ENCODE peak calls at places on chromosomes 3 and 15, in seven cellular contexts. One of them, this sample, is unnamed. For H3K4me1 and H3K9me3, the result is how much of the 10 kb centered on the place peaks cover.

GRCh38 chr15:75671684-75672083 is 24.0 kb downstream of the SNX33 start:
- DNase-seq in upper lobe of right lung: no peak
- DNase-seq in IMR-90: no peak
- DNase-seq in BE2C: no peak
- DNase-seq in PC-9: no peak
- DNase-seq in body of pancreas: no peak
- DNase-seq in fibroblast of lung: no peak
- DNase-seq in this sample: no peak

GRCh38 chr3:43175541-43175940 is 69.7 kb upstream of the POMGNT2 start:
- DNase-seq in IMR-90: no peak
- DNase-seq in body of pancreas: no peak
- DNase-seq in fibroblast of lung: no peak
- DNase-seq in upper lobe of right lung: no peak
- DNase-seq in BE2C: no peak
- DNase-seq in PC-9: no peak
- DNase-seq in this sample: peak

GRCh38 chr15:62244762-62245161 is 79.7 kb upstream of the C2CD4B start:
- DNase-seq in BE2C: no peak
- DNase-seq in fibroblast of lung: no peak
- DNase-seq in IMR-90: no peak
- DNase-seq in PC-9: no peak
- DNase-seq in upper lobe of right lung: no peak
- DNase-seq in body of pancreas: peak
- DNase-seq in this sample: peak

GRCh38 chr3:129045675-129046036 is 14.9 kb upstream of the GP9 start:
- DNase-seq in IMR-90: no peak
- DNase-seq in upper lobe of right lung: no peak
- DNase-seq in BE2C: no peak
- DNase-seq in body of pancreas: peak
- DNase-seq in PC-9: no peak
- DNase-seq in fibroblast of lung: no peak
- DNase-seq in this sample: peak

GRCh38 chr3:38582941-38583645 is 66.4 kb downstream of the SCN5A start:
- DNase-seq in body of pancreas: no peak
- DNase-seq in fibroblast of lung: no peak
- DNase-seq in upper lobe of right lung: peak
- DNase-seq in BE2C: peak
- DNase-seq in IMR-90: no peak
- DNase-seq in PC-9: no peak
- DNase-seq in this sample: peak

GRCh38 chr3:160948273-160948672 is 156.9 kb downstream of the B3GALNT1 start:
- DNase-seq in BE2C: no peak
- DNase-seq in body of pancreas: peak
- DNase-seq in IMR-90: no peak
- DNase-seq in PC-9: no peak
- DNase-seq in upper lobe of right lung: no peak
- DNase-seq in fibroblast of lung: no peak
- DNase-seq in this sample: no peak

GRCh38 chr3:41318520-41318919 is 119.2 kb downstream of the CTNNB1 start:
- DNase-seq in BE2C: no peak
- DNase-seq in upper lobe of right lung: no peak
- DNase-seq in body of pancreas: no peak
- DNase-seq in fibroblast of lung: no peak
- DNase-seq in IMR-90: peak
- DNase-seq in PC-9: peak
- DNase-seq in this sample: no peak

GRCh38 chr15:60469893-60470641 is 8.9 kb downstream of the ICE2 start:
- DNase-seq in upper lobe of right lung: no peak
- DNase-seq in fibroblast of lung: no peak
- DNase-seq in IMR-90: peak
- DNase-seq in body of pancreas: no peak
- DNase-seq in PC-9: no peak
- DNase-seq in BE2C: no peak
- DNase-seq in this sample: no peak

GRCh38 chr15:75062706-75063105 is 39.3 kb downstream of the PPCDC start:
- DNase-seq in fibroblast of lung: no peak
- DNase-seq in IMR-90: no peak
- DNase-seq in BE2C: no peak
- DNase-seq in body of pancreas: no peak
- DNase-seq in upper lobe of right lung: peak
- DNase-seq in PC-9: no peak
- DNase-seq in this sample: peak

GRCh38 chr15:36401586-36401966 is 177.8 kb upstream of the CDIN1 start:
- DNase-seq in body of pancreas: no peak
- DNase-seq in BE2C: no peak
- DNase-seq in upper lobe of right lung: no peak
- DNase-seq in IMR-90: no peak
- DNase-seq in PC-9: no peak
- DNase-seq in fibroblast of lung: peak
- DNase-seq in this sample: no peak

GRCh38 chr3:51974277-51974962 is 444 bp upstream of the ABHD14A start:
- DNase-seq in IMR-90: no peak
- DNase-seq in PC-9: peak
- DNase-seq in upper lobe of right lung: peak
- DNase-seq in BE2C: peak
- DNase-seq in body of pancreas: peak
- DNase-seq in fibroblast of lung: peak
- DNase-seq in this sample: no peak

GRCh38 chr3:42871592-42872196 is 4.0 kb downstream of the CYP8B1 start:
- DNase-seq in IMR-90: no peak
- DNase-seq in fibroblast of lung: no peak
- DNase-seq in upper lobe of right lung: no peak
- DNase-seq in PC-9: no peak
- DNase-seq in BE2C: peak
- DNase-seq in body of pancreas: peak
- DNase-seq in this sample: peak

GRCh38 chr3:28949580-28949979 is 331.3 kb upstream of the RBMS3 start:
- DNase-seq in upper lobe of right lung: no peak
- DNase-seq in PC-9: no peak
- DNase-seq in body of pancreas: no peak
- DNase-seq in IMR-90: no peak
- DNase-seq in BE2C: no peak
- DNase-seq in fibroblast of lung: no peak
- DNase-seq in this sample: no peak

GRCh38 chr3:100754563-100755334 is 45.5 kb downstream of the TFG start:
- DNase-seq in IMR-90: no peak
- DNase-seq in body of pancreas: no peak
- DNase-seq in BE2C: no peak
- DNase-seq in fibroblast of lung: no peak
- DNase-seq in PC-9: no peak
- DNase-seq in upper lobe of right lung: no peak
- DNase-seq in this sample: no peak

GRCh38 chr3:111045564-111045963 is 26.1 kb upstream of the NECTIN3 start:
- DNase-seq in IMR-90: peak
- DNase-seq in body of pancreas: no peak
- DNase-seq in upper lobe of right lung: no peak
- DNase-seq in PC-9: no peak
- DNase-seq in BE2C: no peak
- DNase-seq in fibroblast of lung: peak
- DNase-seq in this sample: no peak

GRCh38 chr3:44892689-44893088 is 18.3 kb downstream of the TGM4 start:
- DNase-seq in PC-9: no peak
- DNase-seq in fibroblast of lung: peak
- DNase-seq in IMR-90: peak
- DNase-seq in body of pancreas: no peak
- DNase-seq in upper lobe of right lung: no peak
- DNase-seq in BE2C: no peak
- DNase-seq in this sample: no peak

GRCh38 chr3:16841906-16842709 is 42.6 kb upstream of the PLCL2 start:
- DNase-seq in body of pancreas: peak
- DNase-seq in IMR-90: no peak
- DNase-seq in PC-9: no peak
- DNase-seq in upper lobe of right lung: peak
- DNase-seq in BE2C: no peak
- DNase-seq in fibroblast of lung: no peak
- DNase-seq in this sample: peak

GRCh38 chr3:151283907-151284461 is 5.6 kb upstream of the P2RY14 start:
- DNase-seq in upper lobe of right lung: no peak
- DNase-seq in fibroblast of lung: peak
- DNase-seq in PC-9: no peak
- DNase-seq in IMR-90: peak
- DNase-seq in BE2C: no peak
- DNase-seq in body of pancreas: peak
- DNase-seq in this sample: no peak

GRCh38 chr3:14484741-14485140 is 55.4 kb downstream of the GRIP2 start:
- DNase-seq in IMR-90: no peak
- DNase-seq in PC-9: no peak
- DNase-seq in BE2C: no peak
- DNase-seq in upper lobe of right lung: peak
- DNase-seq in fibroblast of lung: no peak
- DNase-seq in body of pancreas: no peak
- DNase-seq in this sample: no peak

GRCh38 chr3:11749486-11749885 is 97.2 kb downstream of the TAMM41 start:
- DNase-seq in IMR-90: no peak
- DNase-seq in PC-9: no peak
- DNase-seq in body of pancreas: no peak
- DNase-seq in fibroblast of lung: no peak
- DNase-seq in upper lobe of right lung: no peak
- DNase-seq in BE2C: no peak
- DNase-seq in this sample: no peak

GRCh38 chr15:68372291-68372811 is 59.6 kb downstream of the ITGA11 start:
- DNase-seq in fibroblast of lung: peak
- DNase-seq in upper lobe of right lung: no peak
- DNase-seq in BE2C: peak
- DNase-seq in body of pancreas: peak
- DNase-seq in IMR-90: no peak
- DNase-seq in PC-9: no peak
- DNase-seq in this sample: peak

DNA sequence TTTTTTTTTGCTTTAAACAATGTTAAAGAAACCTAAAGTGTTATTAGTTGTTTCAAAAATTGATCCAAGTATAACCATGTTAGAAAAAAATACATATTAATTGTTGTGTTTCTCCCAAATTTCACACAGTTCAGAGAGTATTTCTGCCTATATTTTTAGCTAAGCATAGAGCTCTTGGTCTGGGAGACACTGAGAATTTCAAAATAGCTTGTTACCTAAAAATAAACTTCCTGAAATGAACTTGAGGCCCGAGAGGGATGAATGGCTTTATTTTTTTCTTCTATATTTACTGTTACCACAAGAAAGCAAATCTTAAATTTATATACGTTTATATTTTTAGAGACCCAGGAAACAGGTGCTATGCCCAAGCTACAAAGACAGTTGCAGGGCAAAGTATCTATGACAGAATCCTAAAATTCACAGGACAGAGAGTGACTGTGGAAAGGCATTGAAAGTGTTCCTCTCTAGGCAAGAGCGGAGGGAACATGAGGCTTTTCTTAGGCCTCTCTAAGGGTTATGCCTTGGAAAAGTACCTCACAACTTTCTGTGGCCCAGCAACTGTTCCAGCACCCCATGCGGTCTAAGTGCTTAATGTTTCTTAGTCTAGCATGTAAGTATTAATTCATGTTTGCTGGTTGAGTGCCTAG is 36.4 kb downstream of the TGFBR2 start:
- DNase-seq in BE2C: no peak
- DNase-seq in fibroblast of lung: no peak
- DNase-seq in upper lobe of right lung: no peak
- DNase-seq in body of pancreas: no peak
- DNase-seq in PC-9: no peak
- DNase-seq in IMR-90: no peak
- DNase-seq in this sample: no peak
- H3K4me1 ChIP-seq in BE2C: under half
- H3K4me1 ChIP-seq in fibroblast of lung: under half
- H3K4me1 ChIP-seq in upper lobe of right lung: half or more
- H3K4me1 ChIP-seq in body of pancreas: under half
- H3K4me1 ChIP-seq in PC-9: under half
- H3K4me1 ChIP-seq in IMR-90: under half
- H3K4me1 ChIP-seq in this sample: under half

DNA sequence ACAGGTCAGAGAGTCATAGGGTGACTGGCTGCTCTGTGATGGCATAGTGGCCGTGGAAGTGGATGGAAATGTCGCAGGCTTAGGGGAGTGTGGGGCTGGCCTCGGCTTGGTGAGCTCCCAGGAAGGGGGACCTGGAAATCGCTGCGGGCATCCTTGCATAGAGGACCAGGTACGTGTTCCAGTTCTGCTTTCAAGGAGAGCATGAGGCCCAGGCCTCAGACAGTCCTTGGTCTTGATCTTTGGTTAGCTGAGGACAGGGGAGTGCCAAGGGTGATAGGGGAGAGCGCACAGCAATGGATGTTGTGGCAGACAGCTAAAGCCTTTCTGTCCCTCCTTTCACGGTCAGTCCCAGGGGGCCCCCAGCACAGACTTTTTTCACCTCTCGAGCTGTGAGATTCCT is 110.5 kb downstream of the SNRPN start:
- DNase-seq in upper lobe of right lung: no peak
- DNase-seq in BE2C: no peak
- DNase-seq in fibroblast of lung: no peak
- DNase-seq in IMR-90: no peak
- DNase-seq in body of pancreas: no peak
- DNase-seq in PC-9: no peak
- DNase-seq in this sample: no peak
- H3K9me3 ChIP-seq in upper lobe of right lung: half or more
- H3K9me3 ChIP-seq in BE2C: under half
- H3K9me3 ChIP-seq in fibroblast of lung: half or more
- H3K9me3 ChIP-seq in IMR-90: half or more
- H3K9me3 ChIP-seq in body of pancreas: half or more
- H3K9me3 ChIP-seq in PC-9: under half
- H3K9me3 ChIP-seq in this sample: half or more

DNA sequence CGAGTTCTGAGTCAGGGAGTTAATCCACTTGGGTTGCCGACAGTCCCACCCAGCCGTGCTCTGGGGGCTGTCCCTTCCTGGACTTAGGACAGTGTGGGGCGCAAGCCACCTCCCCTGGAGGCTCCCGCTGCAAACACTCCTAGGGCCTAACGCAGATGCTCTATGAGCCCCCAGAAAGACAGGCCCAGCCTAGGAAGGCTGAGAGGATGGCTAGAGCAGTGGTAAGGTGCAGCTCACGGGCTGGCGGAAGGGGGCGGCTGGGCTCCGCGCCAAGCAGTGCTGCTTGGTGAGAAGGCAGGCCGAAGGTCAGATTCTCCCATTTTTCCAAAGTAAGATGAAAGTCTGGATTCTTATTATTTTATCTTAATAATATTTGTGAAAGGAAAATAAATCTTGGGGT is 84.6 kb upstream of the ALDH1L1 start:
- DNase-seq in upper lobe of right lung: peak
- DNase-seq in body of pancreas: no peak
- DNase-seq in fibroblast of lung: no peak
- DNase-seq in PC-9: no peak
- DNase-seq in BE2C: no peak
- DNase-seq in IMR-90: no peak
- DNase-seq in this sample: no peak
- TF ChIP-seq CTCF in upper lobe of right lung: no peak
- TF ChIP-seq CTCF in body of pancreas: no peak
- TF ChIP-seq CTCF in fibroblast of lung: no peak
- TF ChIP-seq CTCF in PC-9: no peak
- TF ChIP-seq CTCF in BE2C: no peak
- TF ChIP-seq CTCF in IMR-90: no peak
- TF ChIP-seq CTCF in this sample: peak

GRCh38 chr15:99633655-99634054 is 67.9 kb downstream of the MEF2A start:
- DNase-seq in upper lobe of right lung: no peak
- DNase-seq in BE2C: no peak
- DNase-seq in PC-9: no peak
- DNase-seq in body of pancreas: no peak
- DNase-seq in fibroblast of lung: no peak
- DNase-seq in IMR-90: no peak
- DNase-seq in this sample: no peak
- H3K4me1 ChIP-seq in upper lobe of right lung: under half
- H3K4me1 ChIP-seq in BE2C: under half
- H3K4me1 ChIP-seq in PC-9: under half
- H3K4me1 ChIP-seq in body of pancreas: under half
- H3K4me1 ChIP-seq in fibroblast of lung: under half
- H3K4me1 ChIP-seq in IMR-90: under half
- H3K4me1 ChIP-seq in this sample: under half